ENCODE peak calls at places on chromosomes 5 and 9, in five cellular contexts. Y is astrocyte of the spinal cord, I is AG10803, J is neural progenitor cell, Z is left ventricle myocardium inferior. G is an unnamed sample.

GRCh38 chr9:2641033-2641432 is 19.4 kb downstream of the VLDLR start:
- DNase-seq in Y (no peak), I (no peak), J (no peak), Z (no peak), G (no peak)

GRCh38 chr5:32462618-32463017 is 18.1 kb upstream of the ZFR start:
- DNase-seq in Y (peak), I (peak), J (no peak), Z (no peak), G (no peak)

GRCh38 chr5:135138116-135138850 is 104.3 kb upstream of the PITX1 start:
- DNase-seq in Y (no peak), I (no peak), J (no peak), Z (no peak), G (no peak)

GRCh38 chr9:106892632-106893031 is 29.7 kb downstream of the ZNF462 start:
- DNase-seq in Y (peak), I (peak), J (peak), Z (no peak), G (peak)

GRCh38 chr5:107849118-107849517 is 178.4 kb upstream of the EFNA5 start:
- DNase-seq in Y (no peak), I (no peak), J (no peak), Z (no peak), G (no peak)

GRCh38 chr5:17216176-17216973 is 1.1 kb upstream of the BASP1 start:
- DNase-seq in Y (peak), I (peak), J (peak), Z (peak), G (peak)

GRCh38 chr9:76044420-76044819 is 153.9 kb downstream of the PCSK5 start:
- DNase-seq in Y (peak), I (peak), J (no peak), Z (no peak), G (peak)

GRCh38 chr5:68562308-68562707 is 346.8 kb downstream of the PIK3R1 start:
- DNase-seq in Y (peak), I (no peak), J (peak), Z (no peak), G (peak)

GRCh38 chr9:117451336-117451735 is 36.5 kb upstream of the ASTN2 start:
- DNase-seq in Y (no peak), I (no peak), J (no peak), Z (no peak), G (no peak)

GRCh38 chr5:113163328-113163727 is 186.7 kb downstream of the DCP2 start:
- DNase-seq in Y (peak), I (no peak), J (no peak), Z (no peak), G (no peak)

GRCh38 chr5:55440188-55440646 is 94.5 kb downstream of the PLPP1 start:
- DNase-seq in Y (peak), I (peak), J (peak), Z (no peak), G (no peak)

GRCh38 chr9:126915281-126915816 is 767 bp downstream of the RALGPS1 start:
- DNase-seq in Y (no peak), I (no peak), J (peak), Z (peak), G (no peak)

GRCh38 chr9:4287386-4287785 is 12.5 kb downstream of the GLIS3 start:
- DNase-seq in Y (no peak), I (no peak), J (no peak), Z (no peak), G (no peak)

GRCh38 chr5:56004874-56005273 is 10.1 kb upstream of the IL6ST start:
- DNase-seq in Y (no peak), I (no peak), J (no peak), Z (no peak), G (no peak)

GRCh38 chr9:136847065-136847826 is 2.0 kb upstream of the PHPT1 start:
- DNase-seq in Y (peak), I (peak), J (peak), Z (peak), G (no peak)

GRCh38 chr9:90858505-90858904 is 56.9 kb downstream of the SYK start:
- DNase-seq in Y (no peak), I (no peak), J (no peak), Z (no peak), G (no peak)

GRCh38 chr5:135457424-135458071 is 5.4 kb upstream of the TIFAB start:
- DNase-seq in Y (peak), I (peak), J (peak), Z (peak), G (no peak)

GRCh38 chr9:97714435-97714834 is 17.3 kb upstream of the XPA start:
- DNase-seq in Y (peak), I (peak), J (no peak), Z (no peak), G (no peak)

GRCh38 chr9:125407974-125408900 is 146.6 kb downstream of the GAPVD1 start:
- DNase-seq in Y (peak), I (peak), J (peak), Z (peak), G (peak)

GRCh38 chr5:11377896-11378295 is 526.4 kb downstream of the CTNND2 start:
- DNase-seq in Y (peak), I (no peak), J (no peak), Z (no peak), G (peak)

GRCh38 chr5:68433921-68434879 is 218.6 kb downstream of the PIK3R1 start:
- DNase-seq in Y (peak), I (peak), J (no peak), Z (peak), G (peak)

GRCh38 chr9:18754537-18754936 is 278.5 kb downstream of the SAXO1 start:
- DNase-seq in Y (no peak), I (no peak), J (no peak), Z (no peak), G (no peak)

GRCh38 chr5:16934123-16934522 is 2.0 kb downstream of the MYO10 start:
- DNase-seq in Y (peak), I (peak), J (peak), Z (peak), G (no peak)

GRCh38 chr9:114427644-114428043 is 39.9 kb upstream of the AKNA start:
- DNase-seq in Y (no peak), I (no peak), J (no peak), Z (no peak), G (no peak)

GRCh38 chr9:125889524-125890473 is 142.6 kb downstream of the PBX3 start:
- DNase-seq in Y (peak), I (peak), J (peak), Z (peak), G (peak)

GRCh38 chr5:74056789-74057164 is 430.8 kb downstream of the ARHGEF28 start:
- DNase-seq in Y (peak), I (peak), J (no peak), Z (no peak), G (no peak)

GRCh38 chr5:172443441-172444109 is 10.8 kb downstream of the SH3PXD2B start:
- DNase-seq in Y (peak), I (peak), J (no peak), Z (peak), G (peak)

GRCh38 chr5:180950291-180950949 is 38.2 kb upstream of the BTNL3 start:
- DNase-seq in Y (no peak), I (peak), J (no peak), Z (no peak), G (no peak)

GRCh38 chr9:133351908-133352634 is 4.1 kb downstream of the RPL7A start:
- DNase-seq in Y (peak), I (peak), J (peak), Z (no peak), G (no peak)

GRCh38 chr5:40653221-40654022 is 26.3 kb upstream of the PTGER4 start:
- DNase-seq in Y (no peak), I (no peak), J (no peak), Z (no peak), G (no peak)
- H3K4me3 ChIP-seq in Y (no peak), I (no peak), J (no peak), Z (no peak), G (no peak)

GRCh38 chr5:179166886-179167841 is 107.0 kb downstream of the ZNF354C start:
- DNase-seq in Y (peak), I (peak), J (peak), Z (peak), G (no peak)
- H3K4me3 ChIP-seq in Y (no peak), I (peak), J (no peak), Z (peak), G (peak)

DNA sequence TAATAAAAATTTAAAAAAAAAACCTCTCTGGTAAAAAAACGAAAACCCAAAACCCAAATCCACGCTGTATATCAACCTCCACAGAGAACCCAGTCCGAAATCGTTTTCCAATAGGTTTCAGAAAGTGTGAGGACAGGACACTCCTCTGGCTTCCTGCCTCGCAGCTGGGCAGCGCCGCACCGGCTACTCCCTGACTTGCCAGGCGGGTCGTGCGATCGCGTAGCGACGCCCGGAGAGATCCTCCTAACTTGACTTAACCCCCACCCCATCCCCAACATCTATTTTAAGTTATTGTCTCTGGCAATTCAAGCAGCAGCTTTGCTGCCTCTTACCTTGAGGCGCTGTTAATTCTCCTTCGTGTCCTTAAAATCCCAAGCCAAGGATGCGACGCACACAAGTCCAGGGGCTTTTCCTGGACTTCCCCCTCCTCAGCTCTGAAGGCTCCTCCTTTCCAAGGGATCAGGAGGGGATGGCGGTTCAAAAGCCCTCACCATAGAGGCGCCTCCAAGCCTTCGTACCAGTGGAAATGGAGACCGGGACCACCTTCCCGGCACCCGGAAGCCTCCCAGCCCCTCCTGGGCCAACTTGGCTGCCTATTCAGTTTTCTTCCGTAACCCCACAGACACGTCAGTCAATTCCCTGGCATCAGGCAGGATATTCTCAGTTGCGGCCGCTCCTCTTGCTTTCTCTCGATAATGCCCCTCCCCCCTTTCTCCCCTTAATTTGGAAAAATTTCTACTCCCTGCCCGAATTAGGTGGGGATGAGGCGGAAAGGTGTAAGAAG is 1639.5 kb upstream of the C9orf72 start:
- DNase-seq in Y (no peak), I (no peak), J (peak), Z (no peak), G (no peak)
- H3K4me3 ChIP-seq in Y (peak), I (no peak), J (peak), Z (peak), G (peak)

GRCh38 chr5:174529925-174530681 is 194.3 kb upstream of the MSX2 start:
- DNase-seq in Y (no peak), I (no peak), J (no peak), Z (no peak), G (no peak)

GRCh38 chr5:174533127-174533453 is 191.3 kb upstream of the MSX2 start:
- DNase-seq in Y (no peak), I (no peak), J (no peak), Z (no peak), G (no peak)

GRCh38 chr5:174533771-174534221 is 190.6 kb upstream of the MSX2 start:
- DNase-seq in Y (peak), I (peak), J (no peak), Z (no peak), G (peak)

GRCh38 chr5:174531782-174532191 is 192.6 kb upstream of the MSX2 start:
- DNase-seq in Y (no peak), I (no peak), J (peak), Z (no peak), G (no peak)

DNA sequence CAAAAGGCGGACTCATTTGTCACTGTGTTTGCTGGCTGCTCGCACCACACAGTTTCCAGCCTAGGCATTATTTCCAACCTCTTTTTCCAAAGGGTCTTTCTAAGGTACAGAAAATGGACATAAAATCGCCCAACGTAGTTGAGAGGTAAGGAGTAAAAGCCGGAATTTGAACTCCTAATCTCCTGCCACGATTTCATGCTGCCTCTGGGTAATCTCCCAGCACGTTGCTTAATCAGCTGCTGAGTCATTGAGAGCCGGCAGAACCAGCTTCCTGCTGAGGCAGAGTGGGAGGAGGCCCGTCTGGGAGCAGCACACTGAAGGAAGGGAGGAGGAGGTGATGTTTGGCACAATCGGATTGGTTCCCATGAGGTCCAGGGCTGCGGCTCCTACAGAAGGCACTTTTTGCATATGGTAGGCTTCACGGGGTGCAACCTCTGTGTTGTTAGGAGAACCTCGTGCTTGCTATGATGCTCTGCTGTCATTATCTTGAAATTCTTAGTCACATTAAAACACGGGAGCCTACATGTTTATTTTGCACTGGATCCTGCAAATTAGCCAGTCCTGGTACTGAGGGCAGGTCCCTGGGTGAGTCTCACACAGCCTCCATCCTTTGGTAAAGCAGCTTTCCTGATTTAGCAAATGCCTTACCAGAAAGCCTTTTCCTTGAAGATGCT is 191.8 kb upstream of the MSX2 start:
- DNase-seq in Y (peak), I (peak), J (peak), Z (peak), G (peak)
- H3K4me3 ChIP-seq in Y (no peak), I (no peak), J (peak), Z (no peak), G (no peak)

DNA sequence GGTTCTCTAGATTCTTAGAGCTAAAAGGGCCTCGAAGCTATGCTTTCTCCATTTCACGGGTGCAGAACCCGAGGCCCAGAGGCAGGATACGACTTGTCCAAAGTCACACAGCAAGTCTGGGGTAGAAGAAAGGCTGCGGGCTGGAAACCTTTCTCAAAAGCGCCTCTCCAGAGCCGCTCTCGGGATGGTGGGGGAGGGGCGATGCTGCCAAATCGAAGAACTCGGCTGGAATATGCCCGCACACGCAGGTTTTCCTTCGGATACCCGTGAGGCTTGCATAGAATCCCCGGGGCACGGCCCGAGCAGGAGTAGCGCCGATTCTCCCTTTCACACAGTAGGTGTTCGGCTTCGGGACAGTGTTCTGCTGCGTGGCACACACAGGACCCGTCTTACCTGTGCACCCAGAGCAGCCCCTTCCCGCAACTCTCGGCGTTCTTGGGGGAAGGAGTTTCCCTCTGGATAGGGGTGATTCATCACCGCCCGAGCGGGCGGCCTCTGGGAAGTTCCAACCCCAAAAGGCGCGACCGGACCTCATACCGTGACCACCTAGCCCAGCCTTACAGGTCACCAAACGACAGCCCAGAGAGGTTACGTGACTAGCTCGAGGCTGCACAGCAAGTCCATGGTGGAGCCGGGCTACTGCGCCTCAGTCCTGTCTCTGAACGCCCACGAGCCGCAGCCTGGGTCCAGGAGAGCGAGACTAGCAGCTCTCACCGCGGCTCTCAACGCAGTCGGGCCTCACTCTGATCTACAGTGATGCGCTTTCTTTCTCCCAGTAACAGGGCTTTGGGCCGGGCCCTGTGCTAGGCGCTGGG is 4.1 kb downstream of the PAX5 start:
- DNase-seq in Y (no peak), I (no peak), J (peak), Z (no peak), G (no peak)
- H3K4me3 ChIP-seq in Y (no peak), I (no peak), J (peak), Z (peak), G (no peak)

DNA sequence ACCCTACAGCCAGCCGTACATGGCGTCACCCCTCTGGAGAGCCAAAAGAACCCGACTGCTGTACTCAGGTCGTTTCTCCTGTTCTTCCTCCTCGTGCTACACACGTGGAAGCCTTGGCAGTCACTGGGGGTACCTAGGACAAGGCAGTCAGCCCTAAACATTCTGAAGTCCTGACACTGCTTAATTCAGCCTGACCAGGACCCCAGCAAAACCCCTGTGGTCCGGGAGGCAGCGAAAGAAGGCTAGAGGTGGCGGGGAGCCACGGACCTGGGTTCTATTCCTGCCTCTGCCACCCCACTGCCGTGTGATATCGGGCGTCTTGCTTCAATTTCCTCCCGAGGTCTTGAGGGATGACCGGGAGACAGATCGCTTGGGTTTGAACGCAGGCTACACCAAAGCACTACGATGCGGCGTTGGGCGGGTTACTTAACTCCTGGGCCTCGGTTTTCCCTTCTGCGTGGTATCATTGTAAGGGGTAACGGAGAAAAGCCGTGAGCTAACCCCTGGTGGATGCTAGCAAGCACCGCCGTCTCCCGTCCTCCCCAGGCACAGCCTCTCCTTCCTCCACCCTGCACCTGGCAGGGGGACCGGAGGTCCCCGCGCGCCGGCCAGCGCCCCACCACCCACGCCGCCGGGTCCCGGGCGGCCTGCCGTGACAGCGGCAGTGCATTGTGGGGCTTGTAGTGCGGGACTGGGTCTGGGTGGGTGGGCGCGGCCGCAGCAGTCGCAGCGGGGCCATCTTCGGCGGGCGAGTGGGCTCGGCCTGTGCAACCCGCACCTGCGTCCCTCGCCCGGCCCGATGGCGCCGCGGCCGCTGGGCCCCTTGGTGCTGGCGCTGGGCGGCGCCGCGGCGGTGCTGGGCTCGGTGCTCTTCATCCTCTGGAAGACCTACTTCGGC is at the start of gene ARL10:
- DNase-seq in Y (peak), I (no peak), J (peak), Z (peak), G (no peak)
- H3K4me3 ChIP-seq in Y (peak), I (peak), J (peak), Z (peak), G (peak)

GRCh38 chr5:179120421-179120861 is 60.3 kb downstream of the ZNF354C start:
- DNase-seq in Y (no peak), I (no peak), J (no peak), Z (no peak), G (no peak)
- H3K4me3 ChIP-seq in Y (no peak), I (no peak), J (no peak), Z (no peak), G (no peak)

GRCh38 chr9:26756881-26757280 is 135.7 kb downstream of the CAAP1 start:
- DNase-seq in Y (no peak), I (no peak), J (no peak), Z (no peak), G (no peak)
- H3K4me3 ChIP-seq in Y (no peak), I (no peak), J (no peak), Z (no peak), G (no peak)

G was measured in astrocyte of the cerebellum.